ENCODE peak calls at places on chromosomes 13 and 19, in four cellular contexts. One of them, this sample, is unnamed.

GRCh38 chr19:28727133-28727834 is 485.7 kb downstream of the UQCRFS1 start:
- DNase-seq in psoas muscle: no peak
- DNase-seq in skeletal muscle cell: no peak
- DNase-seq in activated T-helper 1 cell treated with anti-CD3 and anti-CD28 coated beads, Interleukin-12 subunit alpha, Interleukin-12 subunit beta, Interleukin-2, Interleukin-4 antibody, amounts not matched to agents 30 ng/mL and 10 ng/mL and 1 ng/mL, durations not matched to agents 14 hours and 24 hours and 36 hours: peak
- DNase-seq in this sample: no peak

GRCh38 chr13:87674143-87674772 is 3.1 kb downstream of the SLITRK5 start:
- DNase-seq in psoas muscle: no peak
- DNase-seq in skeletal muscle cell: no peak
- DNase-seq in activated T-helper 1 cell treated with anti-CD3 and anti-CD28 coated beads, Interleukin-12 subunit alpha, Interleukin-12 subunit beta, Interleukin-2, Interleukin-4 antibody, amounts not matched to agents 30 ng/mL and 10 ng/mL and 1 ng/mL, durations not matched to agents 14 hours and 24 hours and 36 hours: no peak
- DNase-seq in this sample: no peak

GRCh38 chr13:74132152-74132767 is 1.9 kb downstream of the KLF12 start:
- DNase-seq in psoas muscle: no peak
- DNase-seq in skeletal muscle cell: no peak
- DNase-seq in activated T-helper 1 cell treated with anti-CD3 and anti-CD28 coated beads, Interleukin-12 subunit alpha, Interleukin-12 subunit beta, Interleukin-2, Interleukin-4 antibody, amounts not matched to agents 30 ng/mL and 10 ng/mL and 1 ng/mL, durations not matched to agents 14 hours and 24 hours and 36 hours: no peak
- DNase-seq in this sample: no peak

GRCh38 chr13:79382545-79383275 is 23.3 kb downstream of the RBM26 start:
- DNase-seq in psoas muscle: no peak
- DNase-seq in skeletal muscle cell: no peak
- DNase-seq in activated T-helper 1 cell treated with anti-CD3 and anti-CD28 coated beads, Interleukin-12 subunit alpha, Interleukin-12 subunit beta, Interleukin-2, Interleukin-4 antibody, amounts not matched to agents 30 ng/mL and 10 ng/mL and 1 ng/mL, durations not matched to agents 14 hours and 24 hours and 36 hours: no peak
- DNase-seq in this sample: no peak

GRCh38 chr13:113548171-113548641 is 36.3 kb upstream of the TFDP1 start:
- DNase-seq in psoas muscle: peak
- DNase-seq in skeletal muscle cell: no peak
- DNase-seq in activated T-helper 1 cell treated with anti-CD3 and anti-CD28 coated beads, Interleukin-12 subunit alpha, Interleukin-12 subunit beta, Interleukin-2, Interleukin-4 antibody, amounts not matched to agents 30 ng/mL and 10 ng/mL and 1 ng/mL, durations not matched to agents 14 hours and 24 hours and 36 hours: no peak
- DNase-seq in this sample: no peak

GRCh38 chr19:1749373-1750342 is 3.6 kb upstream of the ONECUT3 start:
- DNase-seq in psoas muscle: no peak
- DNase-seq in skeletal muscle cell: no peak
- DNase-seq in activated T-helper 1 cell treated with anti-CD3 and anti-CD28 coated beads, Interleukin-12 subunit alpha, Interleukin-12 subunit beta, Interleukin-2, Interleukin-4 antibody, amounts not matched to agents 30 ng/mL and 10 ng/mL and 1 ng/mL, durations not matched to agents 14 hours and 24 hours and 36 hours: no peak
- DNase-seq in this sample: no peak

GRCh38 chr13:32940601-32941000 is 75.6 kb upstream of the KL start:
- DNase-seq in psoas muscle: no peak
- DNase-seq in skeletal muscle cell: peak
- DNase-seq in activated T-helper 1 cell treated with anti-CD3 and anti-CD28 coated beads, Interleukin-12 subunit alpha, Interleukin-12 subunit beta, Interleukin-2, Interleukin-4 antibody, amounts not matched to agents 30 ng/mL and 10 ng/mL and 1 ng/mL, durations not matched to agents 14 hours and 24 hours and 36 hours: no peak
- DNase-seq in this sample: peak

GRCh38 chr13:73932091-73932490 is 202.1 kb downstream of the KLF12 start:
- DNase-seq in psoas muscle: no peak
- DNase-seq in skeletal muscle cell: no peak
- DNase-seq in activated T-helper 1 cell treated with anti-CD3 and anti-CD28 coated beads, Interleukin-12 subunit alpha, Interleukin-12 subunit beta, Interleukin-2, Interleukin-4 antibody, amounts not matched to agents 30 ng/mL and 10 ng/mL and 1 ng/mL, durations not matched to agents 14 hours and 24 hours and 36 hours: no peak
- DNase-seq in this sample: no peak

GRCh38 chr13:25922373-25922772 is 129.4 kb downstream of the SHISA2 start:
- DNase-seq in psoas muscle: no peak
- DNase-seq in skeletal muscle cell: peak
- DNase-seq in activated T-helper 1 cell treated with anti-CD3 and anti-CD28 coated beads, Interleukin-12 subunit alpha, Interleukin-12 subunit beta, Interleukin-2, Interleukin-4 antibody, amounts not matched to agents 30 ng/mL and 10 ng/mL and 1 ng/mL, durations not matched to agents 14 hours and 24 hours and 36 hours: no peak
- DNase-seq in this sample: no peak

GRCh38 chr19:5993516-5994406 is 15.8 kb upstream of the RANBP3 start:
- DNase-seq in psoas muscle: no peak
- DNase-seq in skeletal muscle cell: no peak
- DNase-seq in activated T-helper 1 cell treated with anti-CD3 and anti-CD28 coated beads, Interleukin-12 subunit alpha, Interleukin-12 subunit beta, Interleukin-2, Interleukin-4 antibody, amounts not matched to agents 30 ng/mL and 10 ng/mL and 1 ng/mL, durations not matched to agents 14 hours and 24 hours and 36 hours: no peak
- DNase-seq in this sample: no peak

GRCh38 chr19:44925114-44925891 is 10.9 kb downstream of the APOC1 start:
- DNase-seq in psoas muscle: peak
- DNase-seq in skeletal muscle cell: peak
- DNase-seq in activated T-helper 1 cell treated with anti-CD3 and anti-CD28 coated beads, Interleukin-12 subunit alpha, Interleukin-12 subunit beta, Interleukin-2, Interleukin-4 antibody, amounts not matched to agents 30 ng/mL and 10 ng/mL and 1 ng/mL, durations not matched to agents 14 hours and 24 hours and 36 hours: no peak
- DNase-seq in this sample: no peak

GRCh38 chr19:46901701-46902401 is 41.1 kb downstream of the ARHGAP35 start:
- DNase-seq in psoas muscle: no peak
- DNase-seq in skeletal muscle cell: no peak
- DNase-seq in activated T-helper 1 cell treated with anti-CD3 and anti-CD28 coated beads, Interleukin-12 subunit alpha, Interleukin-12 subunit beta, Interleukin-2, Interleukin-4 antibody, amounts not matched to agents 30 ng/mL and 10 ng/mL and 1 ng/mL, durations not matched to agents 14 hours and 24 hours and 36 hours: no peak
- DNase-seq in this sample: peak

GRCh38 chr13:50400035-50400726 is 384.9 kb downstream of the KCNRG start:
- DNase-seq in psoas muscle: no peak
- DNase-seq in skeletal muscle cell: no peak
- DNase-seq in activated T-helper 1 cell treated with anti-CD3 and anti-CD28 coated beads, Interleukin-12 subunit alpha, Interleukin-12 subunit beta, Interleukin-2, Interleukin-4 antibody, amounts not matched to agents 30 ng/mL and 10 ng/mL and 1 ng/mL, durations not matched to agents 14 hours and 24 hours and 36 hours: no peak
- DNase-seq in this sample: no peak